ENCODE peak calls at places on chromosomes 4 and X, in eight cellular contexts. One of them, this sample, is unnamed. For H3K36me3 and H3K4me1, the result is how much of the 10 kb centered on the place peaks cover.

GRCh38 chrX:96982159-96982558 is 98.5 kb downstream of the RPA4 start:
- DNase-seq in heart left ventricle: no peak
- DNase-seq in heart right ventricle: no peak
- DNase-seq in tibial nerve: no peak
- DNase-seq in breast epithelium: no peak
- DNase-seq in CD8-positive, alpha-beta memory T cell: no peak
- DNase-seq in body of pancreas: no peak
- DNase-seq in suprapubic skin: no peak
- DNase-seq in this sample: no peak

GRCh38 chr4:169723207-169723606 is 34.5 kb downstream of the HPF1 start:
- DNase-seq in body of pancreas: peak
- DNase-seq in heart left ventricle: no peak
- DNase-seq in heart right ventricle: no peak
- DNase-seq in CD8-positive, alpha-beta memory T cell: no peak
- DNase-seq in suprapubic skin: no peak
- DNase-seq in tibial nerve: no peak
- DNase-seq in breast epithelium: no peak
- DNase-seq in this sample: no peak

GRCh38 chr4:8915201-8916200 is 43.9 kb upstream of the HMX1 start:
- DNase-seq in breast epithelium: peak
- DNase-seq in heart right ventricle: no peak
- DNase-seq in body of pancreas: peak
- DNase-seq in CD8-positive, alpha-beta memory T cell: no peak
- DNase-seq in tibial nerve: no peak
- DNase-seq in heart left ventricle: no peak
- DNase-seq in suprapubic skin: peak
- DNase-seq in this sample: no peak

GRCh38 chrX:100883654-100884053 is 9.5 kb upstream of the NOX1 start:
- DNase-seq in heart right ventricle: no peak
- DNase-seq in body of pancreas: no peak
- DNase-seq in suprapubic skin: no peak
- DNase-seq in CD8-positive, alpha-beta memory T cell: no peak
- DNase-seq in breast epithelium: no peak
- DNase-seq in tibial nerve: no peak
- DNase-seq in heart left ventricle: no peak
- DNase-seq in this sample: no peak

GRCh38 chr4:113101669-113102068 is 52.2 kb downstream of the ANK2 start:
- DNase-seq in body of pancreas: no peak
- DNase-seq in tibial nerve: no peak
- DNase-seq in heart left ventricle: no peak
- DNase-seq in suprapubic skin: no peak
- DNase-seq in CD8-positive, alpha-beta memory T cell: no peak
- DNase-seq in breast epithelium: no peak
- DNase-seq in heart right ventricle: no peak
- DNase-seq in this sample: no peak

GRCh38 chr4:107648178-107648991 is 71.6 kb downstream of the PAPSS1 start:
- DNase-seq in body of pancreas: no peak
- DNase-seq in heart right ventricle: no peak
- DNase-seq in tibial nerve: no peak
- DNase-seq in suprapubic skin: no peak
- DNase-seq in breast epithelium: no peak
- DNase-seq in heart left ventricle: no peak
- DNase-seq in CD8-positive, alpha-beta memory T cell: no peak
- DNase-seq in this sample: no peak

GRCh38 chr4:24809376-24809775 is 14.0 kb downstream of the SOD3 start:
- DNase-seq in suprapubic skin: no peak
- DNase-seq in heart right ventricle: no peak
- DNase-seq in body of pancreas: no peak
- DNase-seq in CD8-positive, alpha-beta memory T cell: no peak
- DNase-seq in heart left ventricle: no peak
- DNase-seq in breast epithelium: no peak
- DNase-seq in tibial nerve: no peak
- DNase-seq in this sample: no peak

GRCh38 chrX:34656467-34656841 is 631 bp downstream of the TMEM47 start:
- DNase-seq in tibial nerve: no peak
- DNase-seq in CD8-positive, alpha-beta memory T cell: no peak
- DNase-seq in breast epithelium: no peak
- DNase-seq in heart right ventricle: peak
- DNase-seq in heart left ventricle: peak
- DNase-seq in body of pancreas: no peak
- DNase-seq in suprapubic skin: peak
- DNase-seq in this sample: no peak

GRCh38 chr4:133865606-133866327 is 335.8 kb downstream of the PABPC4L start:
- DNase-seq in heart left ventricle: peak
- DNase-seq in tibial nerve: no peak
- DNase-seq in body of pancreas: peak
- DNase-seq in breast epithelium: no peak
- DNase-seq in suprapubic skin: no peak
- DNase-seq in CD8-positive, alpha-beta memory T cell: no peak
- DNase-seq in heart right ventricle: no peak
- DNase-seq in this sample: no peak

GRCh38 chrX:53224860-53225797 is at the start of gene KDM5C:
- DNase-seq in heart right ventricle: peak
- DNase-seq in suprapubic skin: peak
- DNase-seq in tibial nerve: peak
- DNase-seq in body of pancreas: peak
- DNase-seq in CD8-positive, alpha-beta memory T cell: peak
- DNase-seq in breast epithelium: peak
- DNase-seq in heart left ventricle: peak
- DNase-seq in this sample: peak

GRCh38 chr4:87530868-87531267 is 1.7 kb upstream of the SPARCL1 start:
- DNase-seq in suprapubic skin: peak
- DNase-seq in tibial nerve: peak
- DNase-seq in heart right ventricle: peak
- DNase-seq in CD8-positive, alpha-beta memory T cell: no peak
- DNase-seq in body of pancreas: peak
- DNase-seq in heart left ventricle: peak
- DNase-seq in breast epithelium: no peak
- DNase-seq in this sample: peak

GRCh38 chr4:87465739-87466366 is 43.5 kb downstream of the NUDT9 start:
- DNase-seq in breast epithelium: no peak
- DNase-seq in body of pancreas: peak
- DNase-seq in suprapubic skin: no peak
- DNase-seq in CD8-positive, alpha-beta memory T cell: no peak
- DNase-seq in tibial nerve: no peak
- DNase-seq in heart left ventricle: no peak
- DNase-seq in heart right ventricle: no peak
- DNase-seq in this sample: no peak

GRCh38 chrX:1418901-1419544 is 27.1 kb upstream of the SLC25A6 start:
- DNase-seq in suprapubic skin: peak
- DNase-seq in heart left ventricle: peak
- DNase-seq in heart right ventricle: no peak
- DNase-seq in tibial nerve: no peak
- DNase-seq in body of pancreas: no peak
- DNase-seq in breast epithelium: no peak
- DNase-seq in CD8-positive, alpha-beta memory T cell: no peak
- DNase-seq in this sample: no peak

GRCh38 chrX:37754518-37754917 is 25.3 kb upstream of the CYBB start:
- DNase-seq in heart left ventricle: no peak
- DNase-seq in heart right ventricle: no peak
- DNase-seq in tibial nerve: no peak
- DNase-seq in breast epithelium: no peak
- DNase-seq in suprapubic skin: no peak
- DNase-seq in body of pancreas: no peak
- DNase-seq in CD8-positive, alpha-beta memory T cell: no peak
- DNase-seq in this sample: no peak

GRCh38 chr4:85701881-85702321 is 227.0 kb downstream of the ARHGAP24 start:
- DNase-seq in heart right ventricle: no peak
- DNase-seq in heart left ventricle: no peak
- DNase-seq in CD8-positive, alpha-beta memory T cell: no peak
- DNase-seq in suprapubic skin: no peak
- DNase-seq in body of pancreas: no peak
- DNase-seq in breast epithelium: no peak
- DNase-seq in tibial nerve: no peak
- DNase-seq in this sample: no peak

GRCh38 chr4:108700358-108700757 is 50.0 kb downstream of the OSTC start:
- DNase-seq in breast epithelium: no peak
- DNase-seq in tibial nerve: no peak
- DNase-seq in CD8-positive, alpha-beta memory T cell: no peak
- DNase-seq in body of pancreas: no peak
- DNase-seq in heart left ventricle: no peak
- DNase-seq in heart right ventricle: no peak
- DNase-seq in suprapubic skin: no peak
- DNase-seq in this sample: no peak

GRCh38 chr4:41358626-41359025 is 101.9 kb downstream of the UCHL1 start:
- DNase-seq in heart left ventricle: peak
- DNase-seq in body of pancreas: peak
- DNase-seq in heart right ventricle: peak
- DNase-seq in tibial nerve: no peak
- DNase-seq in breast epithelium: no peak
- DNase-seq in suprapubic skin: no peak
- DNase-seq in CD8-positive, alpha-beta memory T cell: no peak
- DNase-seq in this sample: no peak

GRCh38 chrX:20309796-20310195 is 43.1 kb upstream of the RPS6KA3 start:
- DNase-seq in body of pancreas: no peak
- DNase-seq in breast epithelium: no peak
- DNase-seq in tibial nerve: no peak
- DNase-seq in heart left ventricle: no peak
- DNase-seq in CD8-positive, alpha-beta memory T cell: no peak
- DNase-seq in suprapubic skin: no peak
- DNase-seq in heart right ventricle: no peak
- DNase-seq in this sample: no peak

GRCh38 chr4:145816091-145816490 is 122.5 kb downstream of the ZNF827 start:
- DNase-seq in heart left ventricle: no peak
- DNase-seq in CD8-positive, alpha-beta memory T cell: no peak
- DNase-seq in body of pancreas: no peak
- DNase-seq in breast epithelium: no peak
- DNase-seq in tibial nerve: no peak
- DNase-seq in heart right ventricle: no peak
- DNase-seq in suprapubic skin: no peak
- DNase-seq in this sample: no peak
- H3K36me3 ChIP-seq in heart left ventricle: under half
- H3K36me3 ChIP-seq in CD8-positive, alpha-beta memory T cell: under half
- H3K36me3 ChIP-seq in body of pancreas: under half
- H3K36me3 ChIP-seq in breast epithelium: under half
- H3K36me3 ChIP-seq in tibial nerve: under half
- H3K36me3 ChIP-seq in heart right ventricle: under half
- H3K36me3 ChIP-seq in suprapubic skin: under half
- H3K36me3 ChIP-seq in this sample: under half

GRCh38 chr4:1727117-1728031 is 6.1 kb downstream of the TACC3 start:
- DNase-seq in CD8-positive, alpha-beta memory T cell: no peak
- DNase-seq in body of pancreas: peak
- DNase-seq in suprapubic skin: peak
- DNase-seq in heart left ventricle: peak
- DNase-seq in tibial nerve: peak
- DNase-seq in heart right ventricle: peak
- DNase-seq in breast epithelium: no peak
- DNase-seq in this sample: peak

GRCh38 chr4:1723131-1723801 is 1.9 kb downstream of the TACC3 start:
- DNase-seq in heart right ventricle: no peak
- DNase-seq in suprapubic skin: no peak
- DNase-seq in heart left ventricle: no peak
- DNase-seq in breast epithelium: no peak
- DNase-seq in CD8-positive, alpha-beta memory T cell: no peak
- DNase-seq in tibial nerve: no peak
- DNase-seq in body of pancreas: no peak
- DNase-seq in this sample: no peak

GRCh38 chr4:1728061-1728980 is 7.0 kb downstream of the TACC3 start:
- DNase-seq in CD8-positive, alpha-beta memory T cell: no peak
- DNase-seq in suprapubic skin: peak
- DNase-seq in heart left ventricle: peak
- DNase-seq in tibial nerve: no peak
- DNase-seq in heart right ventricle: no peak
- DNase-seq in breast epithelium: no peak
- DNase-seq in body of pancreas: no peak
- DNase-seq in this sample: no peak

GRCh38 chr4:1725521-1725920 is 4.2 kb downstream of the TACC3 start:
- DNase-seq in tibial nerve: no peak
- DNase-seq in body of pancreas: no peak
- DNase-seq in heart left ventricle: no peak
- DNase-seq in CD8-positive, alpha-beta memory T cell: no peak
- DNase-seq in breast epithelium: no peak
- DNase-seq in heart right ventricle: no peak
- DNase-seq in suprapubic skin: no peak
- DNase-seq in this sample: no peak

GRCh38 chr4:1726146-1726934 is 5.0 kb downstream of the TACC3 start:
- DNase-seq in heart right ventricle: peak
- DNase-seq in heart left ventricle: peak
- DNase-seq in body of pancreas: peak
- DNase-seq in tibial nerve: peak
- DNase-seq in breast epithelium: peak
- DNase-seq in CD8-positive, alpha-beta memory T cell: peak
- DNase-seq in suprapubic skin: peak
- DNase-seq in this sample: peak
- H3K4me1 ChIP-seq in heart right ventricle: half or more
- H3K4me1 ChIP-seq in heart left ventricle: under half
- H3K4me1 ChIP-seq in body of pancreas: under half
- H3K4me1 ChIP-seq in tibial nerve: under half
- H3K4me1 ChIP-seq in breast epithelium: under half
- H3K4me1 ChIP-seq in CD8-positive, alpha-beta memory T cell: half or more
- H3K4me1 ChIP-seq in suprapubic skin: under half
- H3K4me1 ChIP-seq in this sample: under half

GRCh38 chrX:41779941-41780340 is 56.0 kb downstream of the GPR82 start:
- DNase-seq in heart right ventricle: no peak
- DNase-seq in suprapubic skin: no peak
- DNase-seq in body of pancreas: no peak
- DNase-seq in tibial nerve: no peak
- DNase-seq in breast epithelium: no peak
- DNase-seq in CD8-positive, alpha-beta memory T cell: no peak
- DNase-seq in heart left ventricle: no peak
- DNase-seq in this sample: no peak

GRCh38 chrX:41785685-41786084 is 61.7 kb downstream of the GPR82 start:
- DNase-seq in suprapubic skin: no peak
- DNase-seq in heart left ventricle: no peak
- DNase-seq in heart right ventricle: no peak
- DNase-seq in CD8-positive, alpha-beta memory T cell: no peak
- DNase-seq in body of pancreas: no peak
- DNase-seq in tibial nerve: no peak
- DNase-seq in breast epithelium: no peak
- DNase-seq in this sample: no peak

GRCh38 chrX:41779058-41779564 is 55.1 kb downstream of the GPR82 start:
- DNase-seq in body of pancreas: no peak
- DNase-seq in CD8-positive, alpha-beta memory T cell: no peak
- DNase-seq in heart right ventricle: no peak
- DNase-seq in breast epithelium: no peak
- DNase-seq in suprapubic skin: no peak
- DNase-seq in tibial nerve: no peak
- DNase-seq in heart left ventricle: no peak
- DNase-seq in this sample: no peak

DNA sequence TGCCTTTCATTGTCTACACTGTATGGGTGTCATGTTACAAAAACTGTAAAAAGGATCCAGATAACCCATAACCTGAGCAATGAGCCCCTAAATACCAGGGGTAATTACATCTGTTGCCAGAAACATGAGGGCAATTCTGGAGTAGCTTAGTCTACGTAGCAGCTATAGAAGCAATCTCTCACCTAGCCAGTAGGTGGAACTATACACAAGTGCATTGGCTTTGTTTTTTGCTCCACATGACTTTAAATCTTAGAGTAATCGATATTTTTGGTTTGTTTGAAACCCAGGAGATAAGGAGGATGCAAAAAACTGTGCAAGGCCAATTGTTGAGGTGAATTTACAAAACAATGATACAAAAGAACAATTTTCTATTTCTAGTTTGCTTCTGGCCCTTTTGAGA is 57.5 kb downstream of the GPR82 start:
- DNase-seq in suprapubic skin: no peak
- DNase-seq in heart right ventricle: no peak
- DNase-seq in heart left ventricle: no peak
- DNase-seq in body of pancreas: peak
- DNase-seq in breast epithelium: no peak
- DNase-seq in CD8-positive, alpha-beta memory T cell: no peak
- DNase-seq in tibial nerve: no peak
- DNase-seq in this sample: no peak
- H3K36me3 ChIP-seq in suprapubic skin: under half
- H3K36me3 ChIP-seq in heart right ventricle: under half
- H3K36me3 ChIP-seq in heart left ventricle: under half
- H3K36me3 ChIP-seq in body of pancreas: under half
- H3K36me3 ChIP-seq in breast epithelium: under half
- H3K36me3 ChIP-seq in CD8-positive, alpha-beta memory T cell: under half
- H3K36me3 ChIP-seq in tibial nerve: under half
- H3K36me3 ChIP-seq in this sample: under half

GRCh38 chr4:95267081-95267480 is 281.7 kb downstream of the UNC5C start:
- DNase-seq in tibial nerve: no peak
- DNase-seq in heart left ventricle: no peak
- DNase-seq in body of pancreas: no peak
- DNase-seq in suprapubic skin: no peak
- DNase-seq in breast epithelium: no peak
- DNase-seq in CD8-positive, alpha-beta memory T cell: no peak
- DNase-seq in heart right ventricle: no peak
- DNase-seq in this sample: no peak
- H3K4me1 ChIP-seq in tibial nerve: under half
- H3K4me1 ChIP-seq in heart left ventricle: under half
- H3K4me1 ChIP-seq in body of pancreas: under half
- H3K4me1 ChIP-seq in suprapubic skin: under half
- H3K4me1 ChIP-seq in breast epithelium: under half
- H3K4me1 ChIP-seq in CD8-positive, alpha-beta memory T cell: under half
- H3K4me1 ChIP-seq in heart right ventricle: under half
- H3K4me1 ChIP-seq in this sample: under half

This sample was measured in transverse colon.